ENCODE peak calls at places on chromosomes 12 and 14, in seven cellular contexts. F is H9, W is mesenchymal stem cell, M is mesendoderm, N is neuronal stem cell, D is H1, V is trophoblast cell. J is an unnamed sample.

GRCh38 chr14:38366374-38366773 is 110.5 kb upstream of the CLEC14A start:
- DNase-seq in V (no peak), D (no peak), N (no peak), W (peak), M (peak), F (no peak), J (no peak)

GRCh38 chr14:84482256-84483071 is 1047.5 kb upstream of the FLRT2 start:
- DNase-seq in V (peak), N (peak), F (no peak), D (no peak), W (peak), M (no peak), J (peak)

GRCh38 chr12:98416845-98417244 is 98.5 kb upstream of the TMPO start:
- DNase-seq in V (peak), D (no peak), F (no peak), N (no peak), M (peak), W (peak), J (peak)

GRCh38 chr14:39467889-39468524 is 35.8 kb upstream of the FBXO33 start:
- DNase-seq in F (peak), W (peak), M (peak), N (no peak), D (peak), V (peak), J (peak)

GRCh38 chr14:61813101-61813596 is 50.9 kb downstream of the SNAPC1 start:
- DNase-seq in W (no peak), N (no peak), V (no peak), M (peak), D (no peak), F (no peak), J (no peak)

GRCh38 chr12:73421832-73422231 is 1115.8 kb upstream of the ATXN7L3B start:
- DNase-seq in F (no peak), N (no peak), W (peak), V (no peak), M (no peak), D (no peak), J (no peak)

GRCh38 chr12:109981311-109981710 is 14.9 kb downstream of the GIT2 start:
- DNase-seq in V (no peak), D (no peak), N (no peak), W (no peak), F (no peak), M (no peak), J (no peak)

GRCh38 chr14:85471744-85472143 is 58.2 kb upstream of the FLRT2 start:
- DNase-seq in V (peak), W (peak), D (peak), N (no peak), M (peak), F (no peak), J (peak)

GRCh38 chr12:26566670-26567069 is 266.3 kb downstream of the ITPR2 start:
- DNase-seq in N (no peak), D (no peak), M (no peak), F (no peak), W (no peak), V (no peak), J (peak)

GRCh38 chr12:130429656-130430505 is 92.2 kb downstream of the PIWIL1 start:
- DNase-seq in W (no peak), N (no peak), D (no peak), F (peak), M (no peak), V (no peak), J (no peak)

GRCh38 chr14:22095845-22096510 is 422.4 kb upstream of the OR4E1 start:
- DNase-seq in N (no peak), F (no peak), M (no peak), V (no peak), D (no peak), W (no peak), J (no peak)

GRCh38 chr12:7439579-7440505 is 4.1 kb downstream of the CD163L1 start:
- DNase-seq in V (peak), M (peak), F (peak), W (peak), N (peak), D (peak), J (peak)

GRCh38 chr14:101491841-101492240 is 69.5 kb upstream of the DIO3 start:
- DNase-seq in V (no peak), M (no peak), N (no peak), W (no peak), F (no peak), D (no peak), J (no peak)

GRCh38 chr12:109567967-109568366 is 5.3 kb downstream of the MMAB start:
- DNase-seq in V (no peak), M (no peak), D (no peak), F (no peak), W (no peak), N (no peak), J (no peak)

GRCh38 chr12:110641512-110641911 is 27.6 kb downstream of the TCTN1 start:
- DNase-seq in N (peak), V (no peak), F (no peak), D (no peak), W (no peak), M (no peak), J (peak)

GRCh38 chr14:74083784-74084276 is 423 bp downstream of the ALDH6A1 start:
- DNase-seq in F (peak), N (no peak), M (no peak), W (no peak), V (no peak), D (no peak), J (no peak)

GRCh38 chr14:100566119-100566518 is 21.1 kb downstream of the BEGAIN start:
- DNase-seq in N (no peak), D (no peak), V (no peak), W (no peak), F (no peak), M (no peak), J (no peak)

GRCh38 chr14:93012516-93013367 is 89.8 kb downstream of the CHGA start:
- DNase-seq in M (no peak), W (no peak), N (no peak), F (no peak), V (no peak), D (no peak), J (no peak)

GRCh38 chr12:10395390-10395998 is 5.7 kb upstream of the KLRK1 start:
- DNase-seq in D (no peak), N (no peak), F (peak), M (peak), W (peak), V (peak), J (peak)

GRCh38 chr14:61511558-61511924 is 183.8 kb upstream of the HIF1A start:
- DNase-seq in F (no peak), N (no peak), W (no peak), V (peak), D (no peak), M (no peak), J (no peak)

GRCh38 chr12:81416571-81416970 is 338.7 kb downstream of the ACSS3 start:
- DNase-seq in F (no peak), N (no peak), M (no peak), W (no peak), D (no peak), V (no peak), J (no peak)

GRCh38 chr12:22518067-22518719 is 26.1 kb downstream of the C2CD5 start:
- DNase-seq in V (no peak), W (no peak), N (no peak), M (no peak), F (no peak), D (no peak), J (peak)

GRCh38 chr12:51086933-51087332 is 3.5 kb upstream of the CSRNP2 start:
- DNase-seq in N (no peak), V (no peak), W (no peak), M (no peak), D (no peak), F (no peak), J (no peak)

GRCh38 chr12:31227401-31227981 is 98.5 kb downstream of the SINHCAF start:
- DNase-seq in M (no peak), D (no peak), V (no peak), N (no peak), W (no peak), F (no peak), J (no peak)

GRCh38 chr12:237026-237815 is 23.3 kb upstream of the SLC6A12 start:
- DNase-seq in V (no peak), W (no peak), D (no peak), M (no peak), N (no peak), F (peak), J (no peak)

GRCh38 chr14:103105580-103106168 is 11.1 kb downstream of the EXOC3L4 start:
- DNase-seq in N (no peak), W (no peak), V (peak), M (no peak), F (no peak), D (no peak), J (no peak)

GRCh38 chr12:30323008-30323407 is 372.7 kb downstream of the IPO8 start:
- DNase-seq in D (no peak), F (no peak), M (no peak), V (no peak), W (no peak), N (no peak), J (no peak)

DNA sequence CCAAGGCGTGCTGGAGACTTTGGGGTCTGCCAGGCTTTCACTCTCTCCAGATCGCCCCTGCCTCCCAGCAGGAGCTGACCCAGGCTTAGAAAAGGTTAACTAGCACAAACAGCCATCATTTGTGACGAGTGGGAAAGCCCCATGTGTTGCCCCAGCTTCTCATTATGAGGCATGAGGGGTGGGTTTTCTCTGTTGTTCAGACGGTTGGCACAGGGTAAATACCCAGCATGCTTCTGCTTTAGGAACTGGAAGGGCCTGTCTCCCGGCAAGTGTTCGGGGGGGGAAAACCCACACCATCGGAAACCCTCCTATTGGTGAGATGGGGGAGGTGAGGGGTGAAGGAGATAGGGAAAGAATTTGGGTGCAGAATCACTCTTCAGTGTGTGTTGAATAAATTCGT is 34.6 kb upstream of the C12orf42 start:
- DNase-seq in N (no peak), W (no peak), M (no peak), D (no peak), V (no peak), F (no peak), J (no peak)
- H3K18ac ChIP-seq in N (no peak), W (no peak), M (no peak), D (no peak), V (no peak), F (no peak), J (no peak)

GRCh38 chr14:91125801-91126200 is 11.9 kb downstream of the DGLUCY start:
- DNase-seq in M (no peak), W (no peak), N (no peak), F (no peak), D (no peak), V (peak), J (no peak)

GRCh38 chr14:91127924-91128323 is 14.1 kb downstream of the DGLUCY start:
- DNase-seq in W (no peak), D (no peak), F (no peak), M (no peak), N (no peak), V (no peak), J (no peak)

GRCh38 chr14:91125271-91125661 is 11.4 kb downstream of the DGLUCY start:
- DNase-seq in D (no peak), M (no peak), V (peak), N (no peak), F (no peak), W (no peak), J (no peak)

GRCh38 chr14:91127411-91127810 is 13.5 kb downstream of the DGLUCY start:
- DNase-seq in D (no peak), V (peak), N (no peak), W (no peak), M (no peak), F (no peak), J (no peak)

DNA sequence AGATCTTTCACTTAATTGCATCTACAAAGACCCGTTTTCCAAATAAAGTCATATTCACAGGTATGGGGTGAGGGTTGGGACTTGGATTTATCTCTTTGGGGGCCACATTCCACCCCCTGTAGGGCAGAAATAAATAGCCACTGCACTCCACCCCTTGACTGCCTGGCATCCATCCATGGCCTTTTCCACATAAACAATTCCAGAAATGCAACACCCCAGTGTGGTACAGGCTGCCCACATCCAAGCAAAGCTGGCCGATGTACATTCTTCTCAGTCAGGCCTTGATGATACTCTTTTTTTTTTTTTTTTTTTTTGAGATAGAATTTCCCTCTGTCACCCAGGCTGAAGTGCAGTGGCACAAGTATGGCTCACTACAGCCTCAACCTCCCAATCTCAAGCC is 12.9 kb downstream of the DGLUCY start:
- DNase-seq in N (no peak), V (peak), D (no peak), W (no peak), F (no peak), M (no peak), J (no peak)
- H3K18ac ChIP-seq in N (no peak), V (no peak), D (no peak), W (no peak), F (no peak), M (no peak), J (no peak)

DNA sequence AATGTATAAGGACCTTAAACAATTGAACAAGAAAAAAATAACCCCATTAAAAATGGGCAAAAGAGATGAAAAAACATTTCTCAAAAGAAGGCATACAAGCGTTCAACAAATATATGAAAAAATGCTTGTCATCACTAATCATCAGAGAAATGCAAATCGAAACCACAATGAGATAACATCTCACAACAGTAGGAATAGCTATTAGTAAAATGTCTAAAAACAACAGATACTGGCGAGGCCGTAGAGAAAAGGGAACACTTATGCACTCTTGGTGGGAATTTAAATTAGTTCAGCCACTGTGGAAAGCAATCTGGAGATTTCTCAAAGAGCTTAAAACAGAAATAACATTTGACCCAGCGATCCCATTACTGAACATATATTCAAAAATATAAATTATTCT is 769.8 kb upstream of the MGAT4C start:
- DNase-seq in M (no peak), W (peak), N (no peak), V (no peak), F (no peak), D (no peak), J (no peak)
- H3K18ac ChIP-seq in M (no peak), W (no peak), N (no peak), V (no peak), F (no peak), D (no peak), J (no peak)

GRCh38 chr12:18262514-18262913 is 1.2 kb downstream of the PIK3C2G start:
- DNase-seq in V (no peak), W (no peak), D (no peak), M (no peak), N (no peak), F (no peak), J (peak)
- H3K18ac ChIP-seq in V (no peak), W (no peak), D (no peak), M (no peak), N (no peak), F (no peak), J (no peak)

GRCh38 chr12:131959137-131959536 is 9.4 kb downstream of the EP400 start:
- DNase-seq in M (no peak), W (no peak), D (no peak), V (no peak), F (no peak), N (no peak), J (no peak)
- H3K18ac ChIP-seq in M (no peak), W (no peak), D (no peak), V (no peak), F (no peak), N (no peak), J (no peak)

DNA sequence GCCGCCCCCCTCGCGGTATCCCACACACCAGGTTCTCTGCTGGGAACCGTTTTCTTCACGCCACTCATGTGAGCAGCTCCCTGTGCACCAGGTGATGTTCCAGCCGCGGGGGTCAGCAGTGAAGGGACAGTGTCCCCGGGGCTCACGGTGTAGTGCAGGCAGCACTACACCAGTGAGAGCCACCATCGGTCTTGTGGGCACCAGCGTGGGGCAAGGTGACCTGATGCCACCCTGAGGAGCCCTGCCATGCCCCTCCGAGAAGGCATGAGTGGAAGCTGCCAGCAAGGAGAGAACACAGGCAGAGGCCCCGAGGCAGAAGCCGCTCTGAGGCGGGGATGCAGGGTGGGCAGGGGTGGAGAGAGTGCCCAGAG is 11.5 kb upstream of the FBRSL1 start:
- DNase-seq in D (no peak), W (no peak), M (no peak), F (no peak), N (no peak), V (no peak), J (no peak)
- H3K18ac ChIP-seq in D (no peak), W (no peak), M (no peak), F (no peak), N (peak), V (no peak), J (no peak)

GRCh38 chr12:48858043-48858442 is 6.1 kb upstream of the DDX23 start:
- DNase-seq in M (no peak), W (no peak), N (no peak), V (no peak), D (no peak), F (no peak), J (no peak)

GRCh38 chr12:48859607-48860006 is 6.1 kb downstream of the RND1 start:
- DNase-seq in F (no peak), N (no peak), M (no peak), V (no peak), W (no peak), D (no peak), J (no peak)

GRCh38 chr12:48854488-48854887 is 2.5 kb upstream of the DDX23 start:
- DNase-seq in V (no peak), N (no peak), W (no peak), M (no peak), F (no peak), D (no peak), J (no peak)

GRCh38 chr12:48856379-48856778 is 4.4 kb upstream of the DDX23 start:
- DNase-seq in N (no peak), F (no peak), D (no peak), M (no peak), V (no peak), W (no peak), J (no peak)

DNA sequence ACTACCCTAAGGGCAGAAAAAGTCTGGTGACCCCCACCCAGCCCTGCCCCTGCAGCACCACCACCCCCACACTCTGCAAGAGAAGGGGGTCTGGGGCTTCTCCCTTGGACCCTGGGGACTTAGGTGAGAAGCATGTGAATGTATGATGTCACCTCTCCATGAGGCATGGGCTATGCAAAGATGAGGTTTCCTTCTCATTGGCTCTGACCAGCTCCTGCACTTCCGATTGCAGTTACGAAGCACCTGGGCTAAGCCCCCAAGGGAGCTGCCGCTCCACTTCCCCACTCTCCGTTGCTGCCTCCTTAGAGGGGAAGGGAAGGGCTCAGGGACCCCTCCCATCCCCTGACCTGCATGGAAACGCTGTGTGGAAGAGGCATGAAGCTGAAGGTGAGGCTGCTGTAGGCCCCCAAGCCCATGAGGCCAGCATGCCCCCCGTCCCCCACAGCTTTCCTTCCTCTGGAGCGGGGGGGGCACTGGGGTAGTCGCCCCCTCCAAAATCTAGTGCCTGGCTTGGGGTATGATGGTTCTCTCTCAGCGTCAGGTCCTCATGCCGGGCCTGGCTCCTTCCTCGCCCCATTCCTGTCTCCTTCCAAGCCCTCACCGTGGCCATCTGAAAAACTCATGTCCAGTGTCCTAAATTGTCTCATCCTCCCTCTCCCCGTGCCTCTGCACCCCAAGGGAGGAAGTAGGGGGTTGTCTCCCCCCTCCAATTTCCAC is 5.5 kb upstream of the DDX23 start:
- DNase-seq in M (peak), W (no peak), V (no peak), N (no peak), F (no peak), D (no peak), J (no peak)
- H3K18ac ChIP-seq in M (no peak), W (no peak), V (no peak), N (no peak), F (no peak), D (no peak), J (no peak)

GRCh38 chr12:126112849-126113248 is 1047.6 kb downstream of the AACS start:
- DNase-seq in M (no peak), N (no peak), V (peak), D (no peak), F (no peak), W (no peak), J (no peak)

GRCh38 chr12:126117502-126117901 is 1052.3 kb downstream of the AACS start:
- DNase-seq in N (no peak), W (no peak), V (no peak), M (no peak), F (no peak), D (no peak), J (no peak)

GRCh38 chr12:126112141-126112540 is 1046.9 kb downstream of the AACS start:
- DNase-seq in N (no peak), V (no peak), W (no peak), M (no peak), F (no peak), D (no peak), J (no peak)

GRCh38 chr12:126114420-126114819 is 1049.2 kb downstream of the AACS start:
- DNase-seq in D (no peak), M (no peak), W (no peak), N (no peak), V (no peak), F (no peak), J (no peak)
- H3K18ac ChIP-seq in D (no peak), M (no peak), W (no peak), N (no peak), V (no peak), F (no peak), J (no peak)

GRCh38 chr12:1642513-1642912 is 13.5 kb downstream of the WNT5B start:
- DNase-seq in D (no peak), F (no peak), N (no peak), M (peak), W (no peak), V (no peak), J (no peak)

GRCh38 chr12:1640630-1641234 is 11.7 kb downstream of the WNT5B start:
- DNase-seq in N (no peak), V (no peak), W (no peak), F (no peak), D (no peak), M (no peak), J (no peak)

GRCh38 chr12:1643056-1643455 is 14.0 kb downstream of the WNT5B start:
- DNase-seq in N (no peak), W (no peak), V (no peak), F (no peak), D (no peak), M (peak), J (no peak)

GRCh38 chr12:1638167-1638566 is 9.1 kb downstream of the WNT5B start:
- DNase-seq in D (no peak), V (no peak), W (no peak), N (no peak), M (no peak), F (no peak), J (no peak)

GRCh38 chr12:1639538-1639937 is 10.5 kb downstream of the WNT5B start:
- DNase-seq in F (no peak), M (no peak), N (no peak), V (no peak), W (no peak), D (no peak), J (no peak)
- H3K18ac ChIP-seq in F (no peak), M (no peak), N (peak), V (no peak), W (no peak), D (no peak), J (no peak)

J was measured in IMR-90.